ENCODE peak calls at places on chromosomes 6 and 20, in eight cellular contexts. One of them, this sample, is unnamed.

GRCh38 chr6:126618639-126619331 is 278.9 kb downstream of the CENPW start:
- DNase-seq in astrocyte of the cerebellum: no peak
- DNase-seq in ascending aorta: no peak
- DNase-seq in fibroblast of mammary gland: no peak
- DNase-seq in SK-N-MC: no peak
- DNase-seq in HAP-1: no peak
- DNase-seq in right lobe of liver: no peak
- DNase-seq in CD8-positive, alpha-beta T cell: no peak
- DNase-seq in this sample: no peak

GRCh38 chr6:166786704-166787293 is 159.7 kb upstream of the RPS6KA2 start:
- DNase-seq in astrocyte of the cerebellum: peak; percentile 45
- DNase-seq in ascending aorta: no peak
- DNase-seq in fibroblast of mammary gland: peak; percentile 76
- DNase-seq in SK-N-MC: peak; percentile 28
- DNase-seq in HAP-1: peak; percentile 50
- DNase-seq in right lobe of liver: no peak
- DNase-seq in CD8-positive, alpha-beta T cell: no peak
- DNase-seq in this sample: no peak

GRCh38 chr6:13908955-13909381 is 15.8 kb upstream of the RNF182 start:
- DNase-seq in astrocyte of the cerebellum: peak; percentile 73
- DNase-seq in ascending aorta: no peak
- DNase-seq in fibroblast of mammary gland: peak; percentile 77
- DNase-seq in SK-N-MC: peak; percentile 88
- DNase-seq in HAP-1: peak; percentile 81
- DNase-seq in right lobe of liver: no peak
- DNase-seq in CD8-positive, alpha-beta T cell: peak; percentile 32
- DNase-seq in this sample: no peak

GRCh38 chr20:14189794-14190402 is 147.5 kb downstream of the FLRT3 start:
- DNase-seq in astrocyte of the cerebellum: peak; percentile 26
- DNase-seq in ascending aorta: no peak
- DNase-seq in fibroblast of mammary gland: peak; percentile 69
- DNase-seq in SK-N-MC: no peak
- DNase-seq in HAP-1: peak; percentile 16
- DNase-seq in right lobe of liver: no peak
- DNase-seq in CD8-positive, alpha-beta T cell: no peak
- DNase-seq in this sample: no peak

GRCh38 chr6:44201200-44201599 is 15.5 kb upstream of the MYMX start:
- DNase-seq in astrocyte of the cerebellum: no peak
- DNase-seq in ascending aorta: no peak
- DNase-seq in fibroblast of mammary gland: no peak
- DNase-seq in SK-N-MC: no peak
- DNase-seq in HAP-1: no peak
- DNase-seq in right lobe of liver: no peak
- DNase-seq in CD8-positive, alpha-beta T cell: no peak
- DNase-seq in this sample: no peak

GRCh38 chr20:19074828-19075516 is 137.5 kb upstream of the SLC24A3 start:
- DNase-seq in astrocyte of the cerebellum: no peak
- DNase-seq in ascending aorta: no peak
- DNase-seq in fibroblast of mammary gland: no peak
- DNase-seq in SK-N-MC: no peak
- DNase-seq in HAP-1: no peak
- DNase-seq in right lobe of liver: peak; percentile 62
- DNase-seq in CD8-positive, alpha-beta T cell: no peak
- DNase-seq in this sample: no peak

GRCh38 chr6:148348335-148348734 is 5.7 kb downstream of the SASH1 start:
- DNase-seq in astrocyte of the cerebellum: no peak
- DNase-seq in ascending aorta: no peak
- DNase-seq in fibroblast of mammary gland: no peak
- DNase-seq in SK-N-MC: no peak
- DNase-seq in HAP-1: no peak
- DNase-seq in right lobe of liver: no peak
- DNase-seq in CD8-positive, alpha-beta T cell: no peak
- DNase-seq in this sample: no peak

GRCh38 chr6:81894788-81895221 is 142.3 kb upstream of the TENT5A start:
- DNase-seq in astrocyte of the cerebellum: no peak
- DNase-seq in ascending aorta: no peak
- DNase-seq in fibroblast of mammary gland: peak; percentile 27
- DNase-seq in SK-N-MC: no peak
- DNase-seq in HAP-1: no peak
- DNase-seq in right lobe of liver: peak; percentile 73
- DNase-seq in CD8-positive, alpha-beta T cell: no peak
- DNase-seq in this sample: no peak

GRCh38 chr20:53920647-53921245 is 149.6 kb downstream of the BCAS1 start:
- DNase-seq in astrocyte of the cerebellum: no peak
- DNase-seq in ascending aorta: no peak
- DNase-seq in fibroblast of mammary gland: no peak
- DNase-seq in SK-N-MC: no peak
- DNase-seq in HAP-1: no peak
- DNase-seq in right lobe of liver: no peak
- DNase-seq in CD8-positive, alpha-beta T cell: no peak
- DNase-seq in this sample: no peak

GRCh38 chr20:21571841-21572690 is 58.2 kb upstream of the NKX2-2 start:
- DNase-seq in astrocyte of the cerebellum: no peak
- DNase-seq in ascending aorta: peak; percentile 50
- DNase-seq in fibroblast of mammary gland: peak; percentile 3
- DNase-seq in SK-N-MC: no peak
- DNase-seq in HAP-1: no peak
- DNase-seq in right lobe of liver: no peak
- DNase-seq in CD8-positive, alpha-beta T cell: no peak
- DNase-seq in this sample: no peak

GRCh38 chr6:136012198-136012884 is 160.8 kb downstream of the PDE7B start:
- DNase-seq in astrocyte of the cerebellum: no peak
- DNase-seq in ascending aorta: no peak
- DNase-seq in fibroblast of mammary gland: peak; percentile 88
- DNase-seq in SK-N-MC: no peak
- DNase-seq in HAP-1: no peak
- DNase-seq in right lobe of liver: no peak
- DNase-seq in CD8-positive, alpha-beta T cell: no peak
- DNase-seq in this sample: peak; percentile 44

GRCh38 chr20:30168025-30168799 is 1089.3 kb upstream of the DEFB115 start:
- DNase-seq in astrocyte of the cerebellum: no peak
- DNase-seq in ascending aorta: no peak
- DNase-seq in fibroblast of mammary gland: no peak
- DNase-seq in SK-N-MC: no peak
- DNase-seq in HAP-1: no peak
- DNase-seq in right lobe of liver: peak; percentile 39
- DNase-seq in CD8-positive, alpha-beta T cell: peak; percentile 15
- DNase-seq in this sample: no peak

GRCh38 chr6:129859524-129859923 is 1.6 kb downstream of the TMEM244 start:
- DNase-seq in astrocyte of the cerebellum: no peak
- DNase-seq in ascending aorta: no peak
- DNase-seq in fibroblast of mammary gland: peak; percentile 69
- DNase-seq in SK-N-MC: no peak
- DNase-seq in HAP-1: no peak
- DNase-seq in right lobe of liver: no peak
- DNase-seq in CD8-positive, alpha-beta T cell: no peak
- DNase-seq in this sample: no peak

GRCh38 chr20:11394145-11394833 is 523.4 kb upstream of the BTBD3 start:
- DNase-seq in astrocyte of the cerebellum: peak; percentile 81
- DNase-seq in ascending aorta: no peak
- DNase-seq in fibroblast of mammary gland: peak; percentile 90
- DNase-seq in SK-N-MC: no peak
- DNase-seq in HAP-1: no peak
- DNase-seq in right lobe of liver: no peak
- DNase-seq in CD8-positive, alpha-beta T cell: no peak
- DNase-seq in this sample: no peak

GRCh38 chr20:63499333-63499969 is 568 bp upstream of the EEF1A2 start:
- DNase-seq in astrocyte of the cerebellum: no peak
- DNase-seq in ascending aorta: no peak
- DNase-seq in fibroblast of mammary gland: no peak
- DNase-seq in SK-N-MC: no peak
- DNase-seq in HAP-1: no peak
- DNase-seq in right lobe of liver: peak; percentile 41
- DNase-seq in CD8-positive, alpha-beta T cell: no peak
- DNase-seq in this sample: no peak

GRCh38 chr6:157380458-157380778 is 572 bp upstream of the ZDHHC14 start:
- DNase-seq in astrocyte of the cerebellum: no peak
- DNase-seq in ascending aorta: no peak
- DNase-seq in fibroblast of mammary gland: no peak
- DNase-seq in SK-N-MC: no peak
- DNase-seq in HAP-1: no peak
- DNase-seq in right lobe of liver: no peak
- DNase-seq in CD8-positive, alpha-beta T cell: no peak
- DNase-seq in this sample: no peak

GRCh38 chr6:36947570-36948351 is 6.8 kb upstream of the PI16 start:
- DNase-seq in astrocyte of the cerebellum: no peak
- DNase-seq in ascending aorta: peak; percentile 39
- DNase-seq in fibroblast of mammary gland: no peak
- DNase-seq in SK-N-MC: no peak
- DNase-seq in HAP-1: no peak
- DNase-seq in right lobe of liver: no peak
- DNase-seq in CD8-positive, alpha-beta T cell: peak; percentile 44
- DNase-seq in this sample: no peak

GRCh38 chr6:6565488-6565887 is 23.0 kb upstream of the LY86 start:
- DNase-seq in astrocyte of the cerebellum: no peak
- DNase-seq in ascending aorta: no peak
- DNase-seq in fibroblast of mammary gland: no peak
- DNase-seq in SK-N-MC: no peak
- DNase-seq in HAP-1: no peak
- DNase-seq in right lobe of liver: no peak
- DNase-seq in CD8-positive, alpha-beta T cell: no peak
- DNase-seq in this sample: no peak

GRCh38 chr6:32664827-32665362 is 1.6 kb downstream of the HLA-DQB1 start:
- DNase-seq in astrocyte of the cerebellum: no peak
- DNase-seq in ascending aorta: peak; percentile 68
- DNase-seq in fibroblast of mammary gland: no peak
- DNase-seq in SK-N-MC: no peak
- DNase-seq in HAP-1: no peak
- DNase-seq in right lobe of liver: no peak
- DNase-seq in CD8-positive, alpha-beta T cell: peak; percentile 49
- DNase-seq in this sample: no peak

GRCh38 chr6:105178110-105178509 is 1.7 kb downstream of the POPDC3 start:
- DNase-seq in astrocyte of the cerebellum: no peak
- DNase-seq in ascending aorta: no peak
- DNase-seq in fibroblast of mammary gland: peak; percentile 96
- DNase-seq in SK-N-MC: no peak
- DNase-seq in HAP-1: no peak
- DNase-seq in right lobe of liver: no peak
- DNase-seq in CD8-positive, alpha-beta T cell: no peak
- DNase-seq in this sample: no peak

GRCh38 chr6:44559486-44560270 is 172.2 kb downstream of the CDC5L start:
- DNase-seq in astrocyte of the cerebellum: no peak
- DNase-seq in ascending aorta: no peak
- DNase-seq in fibroblast of mammary gland: no peak
- DNase-seq in SK-N-MC: no peak
- DNase-seq in HAP-1: no peak
- DNase-seq in right lobe of liver: no peak
- DNase-seq in CD8-positive, alpha-beta T cell: no peak
- DNase-seq in this sample: no peak

GRCh38 chr20:723756-724155 is 44.5 kb downstream of the SLC52A3 start:
- DNase-seq in astrocyte of the cerebellum: no peak
- DNase-seq in ascending aorta: no peak
- DNase-seq in fibroblast of mammary gland: no peak
- DNase-seq in SK-N-MC: no peak
- DNase-seq in HAP-1: no peak
- DNase-seq in right lobe of liver: no peak
- DNase-seq in CD8-positive, alpha-beta T cell: no peak
- DNase-seq in this sample: no peak

GRCh38 chr6:143843689-143844405 is 709 bp downstream of the LTV1 start:
- DNase-seq in astrocyte of the cerebellum: no peak
- DNase-seq in ascending aorta: no peak
- DNase-seq in fibroblast of mammary gland: peak; percentile 23
- DNase-seq in SK-N-MC: no peak
- DNase-seq in HAP-1: no peak
- DNase-seq in right lobe of liver: no peak
- DNase-seq in CD8-positive, alpha-beta T cell: peak; percentile 30
- DNase-seq in this sample: no peak

GRCh38 chr20:62474585-62475026 is 1.2 kb downstream of the GATA5 start:
- DNase-seq in astrocyte of the cerebellum: no peak
- DNase-seq in ascending aorta: no peak
- DNase-seq in fibroblast of mammary gland: no peak
- DNase-seq in SK-N-MC: no peak
- DNase-seq in HAP-1: no peak
- DNase-seq in right lobe of liver: no peak
- DNase-seq in CD8-positive, alpha-beta T cell: no peak
- DNase-seq in this sample: no peak
- H3K4me3 ChIP-seq in astrocyte of the cerebellum: no peak overlapping the region
- H3K4me3 ChIP-seq in ascending aorta: no peak overlapping the region
- H3K4me3 ChIP-seq in fibroblast of mammary gland: no peak overlapping the region
- H3K4me3 ChIP-seq in SK-N-MC: no peak overlapping the region
- H3K4me3 ChIP-seq in HAP-1: no peak overlapping the region
- H3K4me3 ChIP-seq in right lobe of liver: no peak overlapping the region
- H3K4me3 ChIP-seq in CD8-positive, alpha-beta T cell: no peak overlapping the region
- H3K4me3 ChIP-seq in this sample: no peak overlapping the region

GRCh38 chr6:152368761-152369624 is 268.2 kb downstream of the SYNE1 start:
- DNase-seq in astrocyte of the cerebellum: no peak
- DNase-seq in ascending aorta: no peak
- DNase-seq in fibroblast of mammary gland: peak; percentile 27
- DNase-seq in SK-N-MC: no peak
- DNase-seq in HAP-1: no peak
- DNase-seq in right lobe of liver: no peak
- DNase-seq in CD8-positive, alpha-beta T cell: no peak
- DNase-seq in this sample: no peak
- H3K4me3 ChIP-seq in astrocyte of the cerebellum: no peak overlapping the region
- H3K4me3 ChIP-seq in ascending aorta: peak overlapping the region; percentile 25
- H3K4me3 ChIP-seq in fibroblast of mammary gland: no peak overlapping the region
- H3K4me3 ChIP-seq in SK-N-MC: no peak overlapping the region
- H3K4me3 ChIP-seq in HAP-1: no peak overlapping the region
- H3K4me3 ChIP-seq in right lobe of liver: no peak overlapping the region
- H3K4me3 ChIP-seq in CD8-positive, alpha-beta T cell: no peak overlapping the region
- H3K4me3 ChIP-seq in this sample: no peak overlapping the region

GRCh38 chr6:159819932-159820640 is 20.0 kb downstream of the PNLDC1 start:
- DNase-seq in astrocyte of the cerebellum: no peak
- DNase-seq in ascending aorta: no peak
- DNase-seq in fibroblast of mammary gland: no peak
- DNase-seq in SK-N-MC: no peak
- DNase-seq in HAP-1: no peak
- DNase-seq in right lobe of liver: no peak
- DNase-seq in CD8-positive, alpha-beta T cell: peak; percentile 47
- DNase-seq in this sample: no peak
- H3K4me3 ChIP-seq in astrocyte of the cerebellum: no peak overlapping the region
- H3K4me3 ChIP-seq in ascending aorta: no peak overlapping the region
- H3K4me3 ChIP-seq in fibroblast of mammary gland: no peak overlapping the region
- H3K4me3 ChIP-seq in SK-N-MC: no peak overlapping the region
- H3K4me3 ChIP-seq in HAP-1: no peak overlapping the region
- H3K4me3 ChIP-seq in right lobe of liver: no peak overlapping the region
- H3K4me3 ChIP-seq in CD8-positive, alpha-beta T cell: peak overlapping the region; percentile 37
- H3K4me3 ChIP-seq in this sample: no peak overlapping the region

GRCh38 chr6:24927234-24927955 is 8.4 kb downstream of the RIPOR2 start:
- DNase-seq in astrocyte of the cerebellum: no peak
- DNase-seq in ascending aorta: no peak
- DNase-seq in fibroblast of mammary gland: no peak
- DNase-seq in SK-N-MC: no peak
- DNase-seq in HAP-1: no peak
- DNase-seq in right lobe of liver: no peak
- DNase-seq in CD8-positive, alpha-beta T cell: no peak
- DNase-seq in this sample: no peak

GRCh38 chr6:24926639-24927038 is 9.1 kb downstream of the RIPOR2 start:
- DNase-seq in astrocyte of the cerebellum: no peak
- DNase-seq in ascending aorta: no peak
- DNase-seq in fibroblast of mammary gland: no peak
- DNase-seq in SK-N-MC: no peak
- DNase-seq in HAP-1: no peak
- DNase-seq in right lobe of liver: no peak
- DNase-seq in CD8-positive, alpha-beta T cell: no peak
- DNase-seq in this sample: no peak

GRCh38 chr6:24926192-24926591 is 9.6 kb downstream of the RIPOR2 start:
- DNase-seq in astrocyte of the cerebellum: no peak
- DNase-seq in ascending aorta: no peak
- DNase-seq in fibroblast of mammary gland: no peak
- DNase-seq in SK-N-MC: no peak
- DNase-seq in HAP-1: no peak
- DNase-seq in right lobe of liver: no peak
- DNase-seq in CD8-positive, alpha-beta T cell: no peak
- DNase-seq in this sample: no peak

GRCh38 chr6:24929255-24929654 is 6.5 kb downstream of the RIPOR2 start:
- DNase-seq in astrocyte of the cerebellum: no peak
- DNase-seq in ascending aorta: no peak
- DNase-seq in fibroblast of mammary gland: no peak
- DNase-seq in SK-N-MC: no peak
- DNase-seq in HAP-1: no peak
- DNase-seq in right lobe of liver: no peak
- DNase-seq in CD8-positive, alpha-beta T cell: no peak
- DNase-seq in this sample: no peak

GRCh38 chr6:24927985-24928735 is 7.6 kb downstream of the RIPOR2 start:
- DNase-seq in astrocyte of the cerebellum: peak; percentile 16
- DNase-seq in ascending aorta: no peak
- DNase-seq in fibroblast of mammary gland: peak; percentile 48
- DNase-seq in SK-N-MC: no peak
- DNase-seq in HAP-1: no peak
- DNase-seq in right lobe of liver: no peak
- DNase-seq in CD8-positive, alpha-beta T cell: no peak
- DNase-seq in this sample: no peak
- H3K4me3 ChIP-seq in astrocyte of the cerebellum: no peak overlapping the region
- H3K4me3 ChIP-seq in ascending aorta: no peak overlapping the region
- H3K4me3 ChIP-seq in fibroblast of mammary gland: no peak overlapping the region
- H3K4me3 ChIP-seq in SK-N-MC: no peak overlapping the region
- H3K4me3 ChIP-seq in HAP-1: no peak overlapping the region
- H3K4me3 ChIP-seq in right lobe of liver: no peak overlapping the region
- H3K4me3 ChIP-seq in CD8-positive, alpha-beta T cell: peak overlapping the region; percentile 38
- H3K4me3 ChIP-seq in this sample: no peak overlapping the region